ENCODE peak calls at places on chromosome 2, in eight cellular contexts. M is HCT116, V is heart right ventricle, X is ascending aorta, Q is endodermal cell, J is OCI-LY7, T is prostate gland, R is breast epithelium. F is an unnamed sample.
A peak's percentile ranks its signal among the peaks of the same experiment; 100 is the strongest.

GRCh38 chr2:108244667-108245414 is 5.1 kb downstream of the SULT1C3 start:
- DNase-seq in M (no peak), V (no peak), X (no peak), Q (no peak), J (no peak), T (no peak), R (no peak), F (no peak)

GRCh38 chr2:205769494-205769848 is 87.2 kb downstream of the NRP2 start:
- DNase-seq in M (no peak), V (no peak), X (no peak), Q (no peak), J (no peak), T (no peak), R (no peak), F (no peak)

GRCh38 chr2:64404002-64404731 is 49.8 kb upstream of the LGALSL start:
- DNase-seq in M (no peak), V (peak; percentile 93), X (peak; percentile 92), Q (peak; percentile 88), J (no peak), T (peak; percentile 57), R (peak; percentile 53), F (peak; percentile 78)

GRCh38 chr2:151967829-151968722 is 130.8 kb downstream of the CACNB4 start:
- DNase-seq in M (no peak), V (no peak), X (no peak), Q (no peak), J (no peak), T (no peak), R (no peak), F (no peak)

GRCh38 chr2:235546436-235546835 is 52.6 kb downstream of the AGAP1 start:
- DNase-seq in M (no peak), V (no peak), X (no peak), Q (no peak), J (no peak), T (no peak), R (no peak), F (no peak)

GRCh38 chr2:206728277-206729199 is 10.3 kb upstream of the DYTN start:
- DNase-seq in M (peak; percentile 1), V (no peak), X (no peak), Q (no peak), J (no peak), T (no peak), R (no peak), F (no peak)

GRCh38 chr2:168350380-168350779 is 103.0 kb upstream of the STK39 start:
- DNase-seq in M (no peak), V (no peak), X (no peak), Q (no peak), J (no peak), T (no peak), R (no peak), F (no peak)

GRCh38 chr2:162226836-162227235 is 16.4 kb downstream of the FAP start:
- DNase-seq in M (no peak), V (no peak), X (no peak), Q (no peak), J (no peak), T (no peak), R (no peak), F (no peak)

GRCh38 chr2:11753886-11754704 is 7.7 kb downstream of the LPIN1 start:
- DNase-seq in M (no peak), V (peak; percentile 31), X (peak; percentile 70), Q (peak; percentile 56), J (peak; percentile 63), T (peak; percentile 28), R (no peak), F (peak; percentile 37)
- H3K4me1 ChIP-seq in M (peaks cover 32% of the 10 kb centered on the region), V (peaks cover 74% of the 10 kb centered on the region), X (no peaks in the 10 kb centered on the region), Q (peaks cover 23% of the 10 kb centered on the region), J (peaks cover 87% of the 10 kb centered on the region), T (peaks cover 2% of the 10 kb centered on the region), R (peaks cover 10% of the 10 kb centered on the region), F (peaks cover 17% of the 10 kb centered on the region)

DNA sequence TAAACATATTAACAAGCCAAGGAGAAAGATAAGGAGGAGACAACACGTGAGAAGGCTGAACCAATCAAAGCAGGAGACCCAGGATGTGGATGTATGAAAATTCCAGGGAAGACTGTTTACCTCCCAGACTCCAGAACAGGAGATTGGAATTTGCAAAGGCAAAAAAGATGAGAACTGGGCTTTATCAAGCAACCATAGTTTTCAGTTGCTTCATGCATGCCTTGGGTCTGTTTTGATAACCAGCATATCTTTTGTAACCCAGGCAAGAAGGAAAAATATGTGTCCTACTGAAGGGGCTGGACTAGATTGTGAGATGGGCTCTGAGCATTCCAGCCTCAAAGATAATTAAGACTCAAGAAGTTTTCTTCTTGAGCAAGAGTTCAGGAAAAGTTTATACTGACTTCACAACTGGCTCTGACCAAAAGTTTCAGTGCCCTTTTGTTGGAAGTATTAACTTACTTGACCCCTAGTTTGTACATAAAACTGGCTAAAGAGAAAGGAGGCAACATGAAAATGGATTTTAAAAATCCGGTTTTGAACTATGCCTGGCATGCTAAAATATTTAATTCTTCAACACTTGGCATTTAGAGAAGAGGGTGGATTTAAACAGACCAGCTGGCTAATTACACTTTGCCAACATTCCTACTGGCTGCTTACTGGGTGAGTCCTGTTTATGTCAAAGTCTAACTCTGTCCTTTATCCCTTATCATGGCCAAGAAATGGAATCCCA is 79.3 kb upstream of the CD28 start:
- DNase-seq in M (no peak), V (no peak), X (no peak), Q (no peak), J (no peak), T (no peak), R (no peak), F (no peak)
- H3K27ac ChIP-seq in M (no peak overlapping the region), V (peak overlapping the region; percentile 1), X (peak overlapping the region; percentile 3), Q (no peak overlapping the region), J (no peak overlapping the region), T (no peak overlapping the region), R (peak overlapping the region; percentile 26), F (no peak overlapping the region)

GRCh38 chr2:55155764-55156221 is 76.3 kb downstream of the CLHC1 start:
- DNase-seq in M (no peak), V (no peak), X (peak; percentile 27), Q (no peak), J (no peak), T (no peak), R (no peak), F (no peak)

GRCh38 chr2:55156326-55156725 is 75.8 kb downstream of the CLHC1 start:
- DNase-seq in M (no peak), V (no peak), X (peak; percentile 37), Q (no peak), J (no peak), T (no peak), R (no peak), F (no peak)

GRCh38 chr2:55158111-55158814 is 73.8 kb downstream of the CLHC1 start:
- DNase-seq in M (no peak), V (no peak), X (no peak), Q (peak; percentile 49), J (peak; percentile 23), T (no peak), R (no peak), F (no peak)

GRCh38 chr2:55159037-55159651 is 72.9 kb downstream of the CLHC1 start:
- DNase-seq in M (no peak), V (peak; percentile 76), X (peak; percentile 74), Q (no peak), J (peak; percentile 91), T (no peak), R (no peak), F (peak; percentile 73)

GRCh38 chr2:55157474-55157884 is 74.6 kb downstream of the CLHC1 start:
- DNase-seq in M (no peak), V (no peak), X (peak; percentile 63), Q (peak; percentile 59), J (no peak), T (no peak), R (no peak), F (no peak)
- H3K4me1 ChIP-seq in M (no peaks in the 10 kb centered on the region), V (peaks cover 86% of the 10 kb centered on the region), X (peaks cover 14% of the 10 kb centered on the region), Q (peaks cover 15% of the 10 kb centered on the region), J (peaks cover 38% of the 10 kb centered on the region), T (peaks cover 4% of the 10 kb centered on the region), R (peaks cover 10% of the 10 kb centered on the region), F (peaks cover 47% of the 10 kb centered on the region)

GRCh38 chr2:66301767-66302140 is 133.2 kb upstream of the MEIS1 start:
- DNase-seq in M (no peak), V (no peak), X (no peak), Q (no peak), J (no peak), T (no peak), R (no peak), F (no peak)

GRCh38 chr2:66301073-66301766 is 133.7 kb upstream of the MEIS1 start:
- DNase-seq in M (no peak), V (peak; percentile 64), X (peak; percentile 83), Q (no peak), J (no peak), T (no peak), R (no peak), F (no peak)

GRCh38 chr2:66306488-66306887 is 128.4 kb upstream of the MEIS1 start:
- DNase-seq in M (no peak), V (no peak), X (no peak), Q (no peak), J (no peak), T (no peak), R (no peak), F (no peak)

GRCh38 chr2:66305714-66306113 is 129.2 kb upstream of the MEIS1 start:
- DNase-seq in M (no peak), V (peak; percentile 75), X (peak; percentile 71), Q (no peak), J (no peak), T (peak; percentile 31), R (peak; percentile 70), F (no peak)

DNA sequence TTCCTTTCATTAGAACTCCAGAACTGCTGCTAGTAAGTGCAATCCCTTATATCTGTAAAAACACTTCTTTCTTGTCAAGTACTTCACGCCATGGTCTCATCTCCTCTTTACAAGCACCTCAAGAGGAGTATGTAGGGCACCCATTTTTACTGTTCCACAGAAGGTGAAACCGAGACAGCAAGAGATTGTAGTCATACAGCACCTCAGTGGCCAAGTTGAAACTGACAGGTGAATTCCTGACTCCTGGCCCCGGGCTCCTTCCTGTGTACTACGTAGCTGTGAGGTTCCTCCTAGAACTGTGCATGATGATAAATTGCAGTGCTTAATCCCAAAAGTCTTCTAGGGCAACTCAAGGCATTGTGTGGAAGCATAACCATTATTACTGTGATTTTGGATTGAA is 131.5 kb upstream of the MEIS1 start:
- DNase-seq in M (no peak), V (no peak), X (no peak), Q (no peak), J (no peak), T (no peak), R (no peak), F (no peak)
- H3K27ac ChIP-seq in M (no peak overlapping the region), V (no peak overlapping the region), X (no peak overlapping the region), Q (no peak overlapping the region), J (no peak overlapping the region), T (no peak overlapping the region), R (no peak overlapping the region), F (no peak overlapping the region)

GRCh38 chr2:58973831-58974281 is 732.7 kb upstream of the FANCL start:
- DNase-seq in M (no peak), V (no peak), X (no peak), Q (peak; percentile 81), J (no peak), T (no peak), R (no peak), F (peak; percentile 54)
- H3K4me1 ChIP-seq in M (no peaks in the 10 kb centered on the region), V (no peaks in the 10 kb centered on the region), X (no peaks in the 10 kb centered on the region), Q (no peaks in the 10 kb centered on the region), J (no peaks in the 10 kb centered on the region), T (no peaks in the 10 kb centered on the region), R (peaks cover 3% of the 10 kb centered on the region), F (no peaks in the 10 kb centered on the region)